ENCODE peak calls at places on chromosome 15, in nine cellular contexts. One of them, this sample, is unnamed.

GRCh38 chr15:44584162-44584749 is 47.3 kb downstream of the EIF3J start:
- DNase-seq in heart right ventricle: no peak
- DNase-seq in HFFc6: peak; percentile 10
- DNase-seq in mammary epithelial cell: peak; percentile 35
- DNase-seq in NCI-H1105: no peak
- DNase-seq in mucosa of gallbladder: peak; percentile 39
- DNase-seq in activated CD4-positive, alpha-beta T cell treated with anti-CD3 and anti-CD28 coated beads for 48 hours: peak; percentile 74
- DNase-seq in SK-N-SH: peak; percentile 43
- DNase-seq in GM20000: no peak
- DNase-seq in this sample: peak; percentile 40

GRCh38 chr15:88450125-88450798 is 16.9 kb downstream of the MRPL46 start:
- DNase-seq in mammary epithelial cell: peak; percentile 52
- DNase-seq in SK-N-SH: peak; percentile 71
- DNase-seq in heart right ventricle: peak; percentile 48
- DNase-seq in mucosa of gallbladder: peak; percentile 26
- DNase-seq in HFFc6: peak; percentile 62
- DNase-seq in NCI-H1105: peak; percentile 7
- DNase-seq in activated CD4-positive, alpha-beta T cell treated with anti-CD3 and anti-CD28 coated beads for 48 hours: peak; percentile 90
- DNase-seq in GM20000: peak; percentile 69
- DNase-seq in this sample: peak; percentile 14

GRCh38 chr15:49134683-49135341 is 20.6 kb downstream of the COPS2 start:
- DNase-seq in activated CD4-positive, alpha-beta T cell treated with anti-CD3 and anti-CD28 coated beads for 48 hours: no peak
- DNase-seq in mammary epithelial cell: no peak
- DNase-seq in GM20000: no peak
- DNase-seq in NCI-H1105: no peak
- DNase-seq in heart right ventricle: no peak
- DNase-seq in SK-N-SH: no peak
- DNase-seq in mucosa of gallbladder: no peak
- DNase-seq in HFFc6: no peak
- DNase-seq in this sample: no peak

GRCh38 chr15:34610388-34610787 is 26.9 kb upstream of the GOLGA8B start:
- DNase-seq in HFFc6: peak; percentile 9
- DNase-seq in NCI-H1105: no peak
- DNase-seq in GM20000: no peak
- DNase-seq in mammary epithelial cell: peak; percentile 5
- DNase-seq in heart right ventricle: no peak
- DNase-seq in mucosa of gallbladder: no peak
- DNase-seq in activated CD4-positive, alpha-beta T cell treated with anti-CD3 and anti-CD28 coated beads for 48 hours: no peak
- DNase-seq in SK-N-SH: no peak
- DNase-seq in this sample: no peak

GRCh38 chr15:50916395-50916794 is 7.9 kb downstream of the AP4E1 start:
- DNase-seq in mammary epithelial cell: no peak
- DNase-seq in mucosa of gallbladder: no peak
- DNase-seq in GM20000: no peak
- DNase-seq in heart right ventricle: no peak
- DNase-seq in HFFc6: no peak
- DNase-seq in SK-N-SH: no peak
- DNase-seq in activated CD4-positive, alpha-beta T cell treated with anti-CD3 and anti-CD28 coated beads for 48 hours: no peak
- DNase-seq in NCI-H1105: no peak
- DNase-seq in this sample: no peak

GRCh38 chr15:51738553-51738952 is 1.1 kb upstream of the LYSMD2 start:
- DNase-seq in GM20000: no peak
- DNase-seq in HFFc6: no peak
- DNase-seq in mammary epithelial cell: no peak
- DNase-seq in activated CD4-positive, alpha-beta T cell treated with anti-CD3 and anti-CD28 coated beads for 48 hours: no peak
- DNase-seq in mucosa of gallbladder: no peak
- DNase-seq in SK-N-SH: no peak
- DNase-seq in NCI-H1105: no peak
- DNase-seq in heart right ventricle: no peak
- DNase-seq in this sample: no peak

GRCh38 chr15:85667491-85668424 is 127.0 kb downstream of the KLHL25 start:
- DNase-seq in GM20000: peak; percentile 65
- DNase-seq in NCI-H1105: no peak
- DNase-seq in mammary epithelial cell: peak; percentile 94
- DNase-seq in mucosa of gallbladder: peak; percentile 70
- DNase-seq in HFFc6: peak; percentile 100
- DNase-seq in activated CD4-positive, alpha-beta T cell treated with anti-CD3 and anti-CD28 coated beads for 48 hours: peak; percentile 61
- DNase-seq in SK-N-SH: no peak
- DNase-seq in heart right ventricle: peak; percentile 83
- DNase-seq in this sample: peak; percentile 53

GRCh38 chr15:39969871-39970270 is 36.0 kb downstream of the EIF2AK4 start:
- DNase-seq in SK-N-SH: no peak
- DNase-seq in heart right ventricle: peak; percentile 43
- DNase-seq in HFFc6: peak; percentile 7
- DNase-seq in activated CD4-positive, alpha-beta T cell treated with anti-CD3 and anti-CD28 coated beads for 48 hours: peak; percentile 68
- DNase-seq in NCI-H1105: no peak
- DNase-seq in GM20000: no peak
- DNase-seq in mucosa of gallbladder: no peak
- DNase-seq in mammary epithelial cell: peak; percentile 79
- DNase-seq in this sample: no peak

GRCh38 chr15:69491051-69491505 is 38.5 kb downstream of the RPLP1 start:
- DNase-seq in mucosa of gallbladder: no peak
- DNase-seq in GM20000: no peak
- DNase-seq in heart right ventricle: no peak
- DNase-seq in mammary epithelial cell: no peak
- DNase-seq in NCI-H1105: no peak
- DNase-seq in HFFc6: no peak
- DNase-seq in SK-N-SH: no peak
- DNase-seq in activated CD4-positive, alpha-beta T cell treated with anti-CD3 and anti-CD28 coated beads for 48 hours: no peak
- DNase-seq in this sample: no peak

GRCh38 chr15:60442763-60443162 is 36.2 kb downstream of the ICE2 start:
- DNase-seq in activated CD4-positive, alpha-beta T cell treated with anti-CD3 and anti-CD28 coated beads for 48 hours: no peak
- DNase-seq in NCI-H1105: no peak
- DNase-seq in HFFc6: peak; percentile 38
- DNase-seq in GM20000: no peak
- DNase-seq in SK-N-SH: no peak
- DNase-seq in mucosa of gallbladder: no peak
- DNase-seq in mammary epithelial cell: no peak
- DNase-seq in heart right ventricle: no peak
- DNase-seq in this sample: no peak

GRCh38 chr15:58551764-58552504 is 120.1 kb downstream of the LIPC start:
- DNase-seq in NCI-H1105: no peak
- DNase-seq in HFFc6: peak; percentile 90
- DNase-seq in mammary epithelial cell: peak; percentile 92
- DNase-seq in mucosa of gallbladder: no peak
- DNase-seq in heart right ventricle: no peak
- DNase-seq in SK-N-SH: no peak
- DNase-seq in GM20000: no peak
- DNase-seq in activated CD4-positive, alpha-beta T cell treated with anti-CD3 and anti-CD28 coated beads for 48 hours: peak; percentile 17
- DNase-seq in this sample: no peak

GRCh38 chr15:101675796-101676582 is 23.8 kb upstream of the TM2D3 start:
- DNase-seq in heart right ventricle: no peak
- DNase-seq in activated CD4-positive, alpha-beta T cell treated with anti-CD3 and anti-CD28 coated beads for 48 hours: no peak
- DNase-seq in NCI-H1105: no peak
- DNase-seq in SK-N-SH: no peak
- DNase-seq in mucosa of gallbladder: no peak
- DNase-seq in GM20000: no peak
- DNase-seq in mammary epithelial cell: peak; percentile 61
- DNase-seq in HFFc6: peak; percentile 93
- DNase-seq in this sample: no peak

GRCh38 chr15:41966414-41966812 is 5.9 kb downstream of the EHD4 start:
- DNase-seq in NCI-H1105: no peak
- DNase-seq in HFFc6: no peak
- DNase-seq in GM20000: no peak
- DNase-seq in mammary epithelial cell: no peak
- DNase-seq in activated CD4-positive, alpha-beta T cell treated with anti-CD3 and anti-CD28 coated beads for 48 hours: no peak
- DNase-seq in SK-N-SH: no peak
- DNase-seq in mucosa of gallbladder: no peak
- DNase-seq in heart right ventricle: no peak
- DNase-seq in this sample: no peak

GRCh38 chr15:70954733-70955132 is 62.1 kb downstream of the LRRC49 start:
- DNase-seq in mucosa of gallbladder: no peak
- DNase-seq in activated CD4-positive, alpha-beta T cell treated with anti-CD3 and anti-CD28 coated beads for 48 hours: no peak
- DNase-seq in HFFc6: no peak
- DNase-seq in SK-N-SH: no peak
- DNase-seq in NCI-H1105: no peak
- DNase-seq in mammary epithelial cell: no peak
- DNase-seq in GM20000: no peak
- DNase-seq in heart right ventricle: no peak
- DNase-seq in this sample: no peak

GRCh38 chr15:63891763-63892123 is 58.0 kb upstream of the HERC1 start:
- DNase-seq in SK-N-SH: no peak
- DNase-seq in GM20000: no peak
- DNase-seq in HFFc6: no peak
- DNase-seq in activated CD4-positive, alpha-beta T cell treated with anti-CD3 and anti-CD28 coated beads for 48 hours: no peak
- DNase-seq in NCI-H1105: no peak
- DNase-seq in heart right ventricle: no peak
- DNase-seq in mucosa of gallbladder: no peak
- DNase-seq in mammary epithelial cell: no peak
- DNase-seq in this sample: no peak

GRCh38 chr15:39667382-39668127 is 86.7 kb downstream of the THBS1 start:
- DNase-seq in mucosa of gallbladder: no peak
- DNase-seq in NCI-H1105: no peak
- DNase-seq in mammary epithelial cell: no peak
- DNase-seq in SK-N-SH: no peak
- DNase-seq in GM20000: no peak
- DNase-seq in HFFc6: no peak
- DNase-seq in heart right ventricle: no peak
- DNase-seq in activated CD4-positive, alpha-beta T cell treated with anti-CD3 and anti-CD28 coated beads for 48 hours: no peak
- DNase-seq in this sample: no peak

GRCh38 chr15:27669641-27670040 is 429.5 kb downstream of the OCA2 start:
- DNase-seq in SK-N-SH: no peak
- DNase-seq in NCI-H1105: no peak
- DNase-seq in mammary epithelial cell: no peak
- DNase-seq in activated CD4-positive, alpha-beta T cell treated with anti-CD3 and anti-CD28 coated beads for 48 hours: no peak
- DNase-seq in HFFc6: no peak
- DNase-seq in heart right ventricle: no peak
- DNase-seq in mucosa of gallbladder: peak; percentile 50
- DNase-seq in GM20000: no peak
- DNase-seq in this sample: no peak

GRCh38 chr15:82898961-82899360 is 53.6 kb downstream of the HOMER2 start:
- DNase-seq in activated CD4-positive, alpha-beta T cell treated with anti-CD3 and anti-CD28 coated beads for 48 hours: no peak
- DNase-seq in heart right ventricle: no peak
- DNase-seq in mammary epithelial cell: no peak
- DNase-seq in HFFc6: no peak
- DNase-seq in GM20000: no peak
- DNase-seq in SK-N-SH: no peak
- DNase-seq in NCI-H1105: no peak
- DNase-seq in mucosa of gallbladder: no peak
- DNase-seq in this sample: no peak

GRCh38 chr15:28094732-28095521 is 4.2 kb downstream of the OCA2 start:
- DNase-seq in heart right ventricle: no peak
- DNase-seq in GM20000: no peak
- DNase-seq in mucosa of gallbladder: peak; percentile 46
- DNase-seq in mammary epithelial cell: no peak
- DNase-seq in activated CD4-positive, alpha-beta T cell treated with anti-CD3 and anti-CD28 coated beads for 48 hours: peak; percentile 37
- DNase-seq in SK-N-SH: peak; percentile 77
- DNase-seq in NCI-H1105: no peak
- DNase-seq in HFFc6: no peak
- DNase-seq in this sample: no peak